ENCODE peak calls at places on chromosomes 5 and 9, in four cellular contexts. C, S, E and B are unnamed samples.

GRCh38 chr5:136246122-136246521 is 53.2 kb upstream of the SMIM32 start:
- DNase-seq in C (no peak), S (no peak), E (peak), B (no peak)

GRCh38 chr9:29160763-29161353 is 1587.6 kb upstream of the C9orf72 start:
- DNase-seq in C (no peak), S (no peak), E (no peak), B (peak)

GRCh38 chr9:16286160-16286559 is 584.3 kb downstream of the BNC2 start:
- DNase-seq in C (no peak), S (no peak), E (no peak), B (no peak)

GRCh38 chr9:105369911-105370310 is 77.9 kb upstream of the FSD1L start:
- DNase-seq in C (no peak), S (no peak), E (no peak), B (no peak)

GRCh38 chr5:141681695-141682641 is at the start of gene ARAP3:
- DNase-seq in C (no peak), S (peak), E (peak), B (peak)

GRCh38 chr5:172789687-172790495 is 18.9 kb upstream of the DUSP1 start:
- DNase-seq in C (no peak), S (no peak), E (no peak), B (peak)

GRCh38 chr5:127290019-127290945 is at the start of gene MEGF10:
- DNase-seq in C (no peak), S (peak), E (peak), B (peak)

GRCh38 chr9:81595887-81596558 is 93.3 kb downstream of the TLE1 start:
- DNase-seq in C (no peak), S (no peak), E (no peak), B (peak)

GRCh38 chr9:98251554-98251953 is 3.9 kb downstream of the TBC1D2 start:
- DNase-seq in C (peak), S (no peak), E (peak), B (no peak)

GRCh38 chr5:12616093-12616492 is 711.8 kb upstream of the CTNND2 start:
- DNase-seq in C (no peak), S (no peak), E (no peak), B (no peak)

GRCh38 chr9:113594484-113595299 is 131.2 kb downstream of the RGS3 start:
- DNase-seq in C (no peak), S (no peak), E (no peak), B (no peak)

GRCh38 chr9:15606667-15607472 is 54.0 kb downstream of the CCDC171 start:
- DNase-seq in C (no peak), S (peak), E (peak), B (peak)

GRCh38 chr5:74641014-74641777 is 668 bp upstream of the ENC1 start:
- DNase-seq in C (no peak), S (peak), E (peak), B (peak)

GRCh38 chr5:81233080-81233634 is at the start of gene CKMT2:
- DNase-seq in C (no peak), S (peak), E (no peak), B (peak)

GRCh38 chr5:174654442-174654841 is 69.9 kb upstream of the MSX2 start:
- DNase-seq in C (no peak), S (no peak), E (no peak), B (no peak)

GRCh38 chr5:134113908-134114875 is at the start of gene TCF7:
- DNase-seq in C (peak), S (peak), E (peak), B (peak)

GRCh38 chr9:81613002-81613750 is 76.2 kb downstream of the TLE1 start:
- DNase-seq in C (no peak), S (peak), E (no peak), B (no peak)

GRCh38 chr9:13705913-13706312 is 426.4 kb upstream of the MPDZ start:
- DNase-seq in C (no peak), S (peak), E (no peak), B (peak)

GRCh38 chr9:102594216-102594615 is 400.9 kb upstream of the CYLC2 start:
- DNase-seq in C (no peak), S (no peak), E (no peak), B (no peak)

GRCh38 chr5:78506296-78507049 is 142.1 kb downstream of the LHFPL2 start:
- DNase-seq in C (no peak), S (no peak), E (no peak), B (peak)

GRCh38 chr9:33023661-33024060 is 1.4 kb upstream of the DNAJA1 start:
- DNase-seq in C (no peak), S (no peak), E (peak), B (no peak)

GRCh38 chr5:94181940-94182339 is 436.5 kb downstream of the KIAA0825 start:
- DNase-seq in C (no peak), S (peak), E (no peak), B (peak)

GRCh38 chr5:88470746-88471145 is 202.1 kb upstream of the TMEM161B start:
- DNase-seq in C (no peak), S (peak), E (no peak), B (no peak)

GRCh38 chr5:125865166-125865815 is 557.9 kb upstream of the GRAMD2B start:
- DNase-seq in C (no peak), S (no peak), E (peak), B (no peak)

GRCh38 chr5:145978672-145979071 is 42.3 kb downstream of the SH3RF2 start:
- DNase-seq in C (no peak), S (no peak), E (no peak), B (no peak)

GRCh38 chr9:72946821-72947220 is 6.0 kb downstream of the ALDH1A1 start:
- DNase-seq in C (no peak), S (no peak), E (no peak), B (no peak)

GRCh38 chr5:13477118-13477737 is 467.3 kb downstream of the DNAH5 start:
- DNase-seq in C (no peak), S (no peak), E (peak), B (no peak)

GRCh38 chr5:10538789-10539684 is 24.8 kb upstream of the ANKRD33B start:
- DNase-seq in C (no peak), S (no peak), E (no peak), B (no peak)

GRCh38 chr5:138874771-138875628 is at the start of gene LRRTM2:
- DNase-seq in C (no peak), S (peak), E (peak), B (peak)

GRCh38 chr9:29176231-29176630 is 1603.0 kb upstream of the C9orf72 start:
- DNase-seq in C (no peak), S (no peak), E (no peak), B (no peak)

GRCh38 chr9:126723807-126724172 is 81.0 kb upstream of the ZBTB43 start:
- DNase-seq in C (no peak), S (no peak), E (no peak), B (peak)

GRCh38 chr5:142495561-142495960 is 170.7 kb upstream of the SPRY4 start:
- DNase-seq in C (no peak), S (no peak), E (no peak), B (no peak)

GRCh38 chr5:151881626-151882225 is 42.9 kb downstream of the GLRA1 start:
- DNase-seq in C (no peak), S (no peak), E (no peak), B (peak)

GRCh38 chr5:67699560-67699959 is 503.0 kb upstream of the CD180 start:
- DNase-seq in C (no peak), S (no peak), E (no peak), B (no peak)

GRCh38 chr9:135764731-135765130 is 62.7 kb downstream of the KCNT1 start:
- DNase-seq in C (no peak), S (no peak), E (no peak), B (no peak)

GRCh38 chr5:151123897-151124751 is 33.5 kb downstream of the ANXA6 start:
- DNase-seq in C (no peak), S (no peak), E (no peak), B (peak)

GRCh38 chr5:31096238-31096865 is 97.1 kb upstream of the CDH6 start:
- DNase-seq in C (no peak), S (no peak), E (no peak), B (no peak)

GRCh38 chr5:90740244-90740799 is 181.7 kb downstream of the ADGRV1 start:
- DNase-seq in C (no peak), S (no peak), E (no peak), B (no peak)

GRCh38 chr5:38745836-38746732 is 99.7 kb upstream of the OSMR start:
- DNase-seq in C (no peak), S (no peak), E (no peak), B (no peak)

GRCh38 chr9:121599186-121599871 is 52.1 kb upstream of the DAB2IP start:
- DNase-seq in C (no peak), S (peak), E (peak), B (peak)
- TF ChIP-seq EZH2 in C (peak), S (no peak), E (no peak), B (no peak)

DNA sequence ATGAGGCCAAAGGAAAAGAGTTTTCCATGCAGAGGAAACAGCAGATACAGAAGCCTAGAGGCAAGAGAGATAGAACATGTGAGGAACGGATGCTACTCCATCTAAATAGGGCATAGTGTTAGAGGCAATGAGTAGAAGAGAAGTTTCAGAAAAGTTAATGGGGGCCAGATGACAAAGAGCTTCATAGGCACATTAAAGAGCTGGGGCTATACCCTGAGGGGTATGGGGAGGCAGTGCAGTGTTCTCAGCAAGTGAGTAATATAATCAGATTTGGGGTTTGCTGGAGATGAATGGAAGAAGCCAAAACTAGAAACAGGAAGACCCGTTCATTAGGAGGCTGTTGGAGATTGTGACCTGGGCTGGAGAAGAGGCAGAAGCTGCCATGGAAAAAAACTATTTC is 87.2 kb downstream of the GLIS3 start:
- DNase-seq in C (no peak), S (no peak), E (no peak), B (no peak)
- TF ChIP-seq EZH2 in C (no peak), S (no peak), E (no peak), B (no peak)

GRCh38 chr9:21993007-21993406 is 1.2 kb downstream of the CDKN2A start:
- DNase-seq in C (no peak), S (no peak), E (no peak), B (no peak)

GRCh38 chr9:21988056-21988990 is 5.9 kb downstream of the CDKN2A start:
- DNase-seq in C (no peak), S (no peak), E (no peak), B (no peak)

GRCh38 chr9:21993893-21994525 is at the start of gene CDKN2A:
- DNase-seq in C (no peak), S (peak), E (peak), B (peak)

GRCh38 chr9:21989440-21990189 is 4.6 kb downstream of the CDKN2A start:
- DNase-seq in C (no peak), S (no peak), E (no peak), B (peak)

DNA sequence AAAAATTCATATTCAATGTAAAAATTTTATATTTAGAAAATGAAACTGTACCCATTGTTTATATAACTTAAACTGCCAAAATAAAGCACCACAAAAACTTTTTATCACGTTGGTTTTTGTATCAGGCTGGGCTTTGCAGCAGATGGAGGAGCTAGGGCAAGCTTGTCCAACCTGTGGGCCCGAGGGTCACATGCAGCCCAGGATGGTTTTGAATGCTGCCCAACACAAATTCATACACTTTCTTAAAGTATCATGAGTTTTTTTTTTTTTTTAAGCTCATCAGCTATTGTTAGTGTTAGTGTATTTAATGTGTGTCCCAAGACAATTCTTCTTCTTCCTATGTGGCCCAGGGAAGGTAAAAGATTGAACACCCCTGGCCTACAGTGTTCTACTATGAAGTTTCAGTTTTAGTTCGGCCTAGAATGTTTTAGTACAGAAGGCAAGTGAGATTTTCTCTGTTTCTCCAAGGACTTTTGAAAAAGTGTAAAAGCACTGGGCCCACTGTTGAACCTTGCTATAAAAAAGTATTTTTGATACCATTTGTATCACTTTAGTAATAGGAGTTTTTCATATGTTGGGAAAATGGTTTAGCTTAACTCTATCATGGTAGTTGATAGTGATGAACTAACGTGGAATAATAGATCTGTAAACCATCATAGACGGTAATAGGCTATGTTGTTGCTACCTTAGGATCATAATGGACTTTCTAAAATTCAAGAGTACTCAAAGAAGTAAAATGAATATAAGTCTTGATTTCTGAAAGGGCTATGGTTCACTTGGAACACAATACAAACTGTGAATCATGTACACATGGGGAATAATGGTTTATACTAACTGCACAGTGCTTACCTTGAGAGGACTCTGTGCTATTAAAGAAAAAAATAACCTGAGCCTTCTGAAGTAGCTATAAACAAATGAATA is 2.9 kb downstream of the CDKN2A start:
- DNase-seq in C (no peak), S (no peak), E (no peak), B (no peak)
- TF ChIP-seq EZH2 in C (no peak), S (no peak), E (no peak), B (peak)

GRCh38 chr5:122605236-122605635 is 169.6 kb upstream of the SNX2 start:
- DNase-seq in C (no peak), S (no peak), E (no peak), B (no peak)

GRCh38 chr5:122599000-122599399 is 175.9 kb upstream of the SNX2 start:
- DNase-seq in C (no peak), S (no peak), E (no peak), B (no peak)

GRCh38 chr5:122600924-122601323 is 174.0 kb upstream of the SNX2 start:
- DNase-seq in C (no peak), S (no peak), E (no peak), B (no peak)

GRCh38 chr5:122607818-122608217 is 167.1 kb upstream of the SNX2 start:
- DNase-seq in C (no peak), S (no peak), E (no peak), B (no peak)

GRCh38 chr5:122602700-122603099 is 172.2 kb upstream of the SNX2 start:
- DNase-seq in C (no peak), S (no peak), E (no peak), B (no peak)
- TF ChIP-seq EZH2 in C (no peak), S (no peak), E (no peak), B (no peak)

GRCh38 chr9:35839926-35840325 is 10.9 kb downstream of the TMEM8B start:
- DNase-seq in C (no peak), S (no peak), E (no peak), B (no peak)

GRCh38 chr9:35842795-35843194 is 13.8 kb downstream of the TMEM8B start:
- DNase-seq in C (no peak), S (no peak), E (no peak), B (no peak)

GRCh38 chr9:35844628-35845301 is 15.7 kb downstream of the TMEM8B start:
- DNase-seq in C (no peak), S (peak), E (peak), B (no peak)

GRCh38 chr9:35842020-35842745 is 13.2 kb downstream of the TMEM8B start:
- DNase-seq in C (no peak), S (no peak), E (no peak), B (no peak)

DNA sequence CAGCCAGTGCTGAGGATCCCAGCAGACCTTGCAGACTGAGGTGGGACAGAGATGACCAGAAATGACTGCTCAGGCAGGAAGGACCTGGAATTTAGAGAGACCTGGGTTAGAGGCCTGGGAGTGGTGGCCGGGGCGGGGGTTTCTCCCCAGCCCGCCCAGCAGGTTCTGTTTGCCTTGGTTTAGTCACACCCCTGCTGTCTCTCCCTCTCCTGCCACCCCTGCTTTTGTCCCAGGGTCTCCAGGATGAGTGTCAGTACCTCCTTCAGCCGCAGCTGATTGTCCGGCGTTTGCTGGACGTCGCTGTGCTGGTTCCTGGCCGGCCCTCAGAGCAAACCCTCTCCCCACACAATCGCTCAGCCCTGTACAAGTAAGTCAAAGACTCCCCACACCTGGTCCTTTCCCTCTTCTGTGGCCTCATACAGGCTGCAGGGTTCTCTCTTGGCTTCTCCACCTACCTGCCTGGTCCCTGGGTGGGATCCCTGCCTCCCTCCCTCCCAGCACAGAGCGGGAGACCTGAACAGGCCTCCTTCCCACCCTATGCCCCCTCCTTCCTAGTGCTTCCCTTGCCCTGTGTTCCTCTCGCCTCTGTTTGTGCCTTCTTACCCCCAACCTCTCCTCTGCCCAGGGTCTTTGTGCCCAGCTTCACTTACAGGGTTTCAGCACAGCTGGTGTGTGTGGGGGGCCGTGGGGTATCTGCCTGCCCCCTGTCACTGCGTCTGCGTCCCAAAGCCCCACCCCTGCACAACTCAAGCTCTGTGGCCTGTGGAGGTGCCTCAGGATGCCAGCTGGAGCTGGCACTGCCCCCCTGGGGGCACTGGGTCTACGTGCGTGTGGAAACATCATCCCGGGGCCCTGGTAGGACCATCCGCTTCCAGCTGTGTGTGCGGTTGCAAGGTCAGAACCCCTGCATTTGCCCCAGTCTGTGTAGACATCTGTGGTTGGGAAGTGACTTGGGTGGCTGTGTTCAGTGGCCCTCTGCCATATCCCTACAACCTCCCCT is 12.2 kb downstream of the TMEM8B start:
- DNase-seq in C (no peak), S (no peak), E (no peak), B (no peak)
- TF ChIP-seq EZH2 in C (no peak), S (no peak), E (no peak), B (no peak)